ENCODE peak calls at places on chromosome 6, in five cellular contexts. W, J, G, B and E are unnamed samples.

GRCh38 chr6:85580878-85581267 is 12.8 kb downstream of the SNX14 start:
- DNase-seq in W (no peak), G (peak), J (no peak), B (no peak), E (no peak)

GRCh38 chr6:4666886-4667513 is 109.2 kb upstream of the CDYL start:
- DNase-seq in J (no peak), W (no peak), G (no peak), B (no peak), E (no peak)

GRCh38 chr6:3455490-3456394 is 1.1 kb downstream of the SLC22A23 start:
- DNase-seq in J (no peak), G (no peak), W (no peak), B (no peak), E (no peak)

GRCh38 chr6:169029861-169030260 is 223.8 kb downstream of the THBS2 start:
- DNase-seq in W (no peak), G (no peak), J (no peak), B (no peak), E (no peak)

GRCh38 chr6:18209539-18210197 is 54.4 kb downstream of the KDM1B start:
- DNase-seq in J (no peak), B (no peak), G (no peak), W (no peak), E (no peak)

GRCh38 chr6:45387236-45387635 is 9.5 kb upstream of the SUPT3H start:
- DNase-seq in B (no peak), J (no peak), G (no peak), W (no peak), E (no peak)

GRCh38 chr6:33419580-33420492 is at the start of gene SYNGAP1:
- DNase-seq in J (peak), W (no peak), G (no peak), B (no peak), E (peak)

GRCh38 chr6:120405947-120406346 is 928.3 kb downstream of the TBC1D32 start:
- DNase-seq in G (no peak), J (no peak), W (no peak), B (no peak), E (no peak)

GRCh38 chr6:99181174-99181573 is 168.3 kb downstream of the FAXC start:
- DNase-seq in G (no peak), B (no peak), J (no peak), W (no peak), E (no peak)

GRCh38 chr6:14381225-14381887 is 263.8 kb downstream of the CD83 start:
- DNase-seq in J (no peak), G (no peak), B (no peak), W (no peak), E (no peak)